ENCODE peak calls at places on chromosomes 7 and 10, in eight cellular contexts. One of them, this sample, is unnamed.

GRCh38 chr7:517848-518629 is 1.6 kb downstream of the PDGFA start:
- DNase-seq in B cell: no peak
- DNase-seq in CD4-positive, alpha-beta T cell: no peak
- DNase-seq in GM13977: no peak
- DNase-seq in HFFc6: peak
- DNase-seq in AG09319: no peak
- DNase-seq in H9: no peak
- DNase-seq in stomach: peak
- DNase-seq in this sample: no peak

GRCh38 chr7:32058017-32058416 is 12.2 kb downstream of the PDE1C start:
- DNase-seq in B cell: no peak
- DNase-seq in CD4-positive, alpha-beta T cell: no peak
- DNase-seq in GM13977: no peak
- DNase-seq in HFFc6: no peak
- DNase-seq in AG09319: no peak
- DNase-seq in H9: no peak
- DNase-seq in stomach: no peak
- DNase-seq in this sample: no peak

GRCh38 chr7:99108615-99109014 is 35.3 kb downstream of the SMURF1 start:
- DNase-seq in B cell: no peak
- DNase-seq in CD4-positive, alpha-beta T cell: no peak
- DNase-seq in GM13977: no peak
- DNase-seq in HFFc6: peak
- DNase-seq in AG09319: no peak
- DNase-seq in H9: no peak
- DNase-seq in stomach: no peak
- DNase-seq in this sample: no peak

GRCh38 chr10:3095373-3096139 is 28.2 kb downstream of the PFKP start:
- DNase-seq in B cell: no peak
- DNase-seq in CD4-positive, alpha-beta T cell: no peak
- DNase-seq in GM13977: peak
- DNase-seq in HFFc6: peak
- DNase-seq in AG09319: peak
- DNase-seq in H9: no peak
- DNase-seq in stomach: no peak
- DNase-seq in this sample: no peak

GRCh38 chr7:50508471-50508943 is 56.7 kb downstream of the DDC start:
- DNase-seq in B cell: no peak
- DNase-seq in CD4-positive, alpha-beta T cell: no peak
- DNase-seq in GM13977: no peak
- DNase-seq in HFFc6: no peak
- DNase-seq in AG09319: no peak
- DNase-seq in H9: no peak
- DNase-seq in stomach: no peak
- DNase-seq in this sample: no peak

GRCh38 chr7:23467281-23467680 is 3.0 kb downstream of the IGF2BP3 start:
- DNase-seq in B cell: no peak
- DNase-seq in CD4-positive, alpha-beta T cell: no peak
- DNase-seq in GM13977: no peak
- DNase-seq in HFFc6: no peak
- DNase-seq in AG09319: no peak
- DNase-seq in H9: no peak
- DNase-seq in stomach: no peak
- DNase-seq in this sample: no peak

GRCh38 chr7:151572136-151572535 is 52.4 kb upstream of the RHEB start:
- DNase-seq in B cell: no peak
- DNase-seq in CD4-positive, alpha-beta T cell: no peak
- DNase-seq in GM13977: no peak
- DNase-seq in HFFc6: no peak
- DNase-seq in AG09319: peak
- DNase-seq in H9: no peak
- DNase-seq in stomach: no peak
- DNase-seq in this sample: no peak

GRCh38 chr7:111650456-111650999 is 88.2 kb upstream of the IMMP2L start:
- DNase-seq in B cell: no peak
- DNase-seq in CD4-positive, alpha-beta T cell: no peak
- DNase-seq in GM13977: no peak
- DNase-seq in HFFc6: peak
- DNase-seq in AG09319: peak
- DNase-seq in H9: no peak
- DNase-seq in stomach: no peak
- DNase-seq in this sample: no peak

GRCh38 chr7:28263622-28264266 is 83.1 kb upstream of the JAZF1 start:
- DNase-seq in B cell: no peak
- DNase-seq in CD4-positive, alpha-beta T cell: no peak
- DNase-seq in GM13977: no peak
- DNase-seq in HFFc6: no peak
- DNase-seq in AG09319: no peak
- DNase-seq in H9: no peak
- DNase-seq in stomach: no peak
- DNase-seq in this sample: no peak

GRCh38 chr7:116258734-116259133 is 48.4 kb downstream of the TES start:
- DNase-seq in B cell: peak
- DNase-seq in CD4-positive, alpha-beta T cell: no peak
- DNase-seq in GM13977: peak
- DNase-seq in HFFc6: peak
- DNase-seq in AG09319: peak
- DNase-seq in H9: no peak
- DNase-seq in stomach: no peak
- DNase-seq in this sample: peak

GRCh38 chr10:131065673-131066331 is 245.7 kb downstream of the TCERG1L start:
- DNase-seq in B cell: no peak
- DNase-seq in CD4-positive, alpha-beta T cell: no peak
- DNase-seq in GM13977: no peak
- DNase-seq in HFFc6: no peak
- DNase-seq in AG09319: no peak
- DNase-seq in H9: peak
- DNase-seq in stomach: no peak
- DNase-seq in this sample: no peak

GRCh38 chr7:139960158-139960557 is 102.6 kb downstream of the PARP12 start:
- DNase-seq in B cell: no peak
- DNase-seq in CD4-positive, alpha-beta T cell: no peak
- DNase-seq in GM13977: no peak
- DNase-seq in HFFc6: no peak
- DNase-seq in AG09319: no peak
- DNase-seq in H9: no peak
- DNase-seq in stomach: no peak
- DNase-seq in this sample: no peak

GRCh38 chr10:32348297-32349198 is 1.6 kb upstream of the EPC1 start:
- DNase-seq in B cell: no peak
- DNase-seq in CD4-positive, alpha-beta T cell: no peak
- DNase-seq in GM13977: no peak
- DNase-seq in HFFc6: no peak
- DNase-seq in AG09319: no peak
- DNase-seq in H9: no peak
- DNase-seq in stomach: no peak
- DNase-seq in this sample: no peak

GRCh38 chr7:118467381-118467780 is 242.9 kb downstream of the ANKRD7 start:
- DNase-seq in B cell: no peak
- DNase-seq in CD4-positive, alpha-beta T cell: no peak
- DNase-seq in GM13977: no peak
- DNase-seq in HFFc6: no peak
- DNase-seq in AG09319: no peak
- DNase-seq in H9: no peak
- DNase-seq in stomach: no peak
- DNase-seq in this sample: no peak

GRCh38 chr10:64170791-64171190 is 649.6 kb downstream of the REEP3 start:
- DNase-seq in B cell: no peak
- DNase-seq in CD4-positive, alpha-beta T cell: no peak
- DNase-seq in GM13977: no peak
- DNase-seq in HFFc6: no peak
- DNase-seq in AG09319: no peak
- DNase-seq in H9: no peak
- DNase-seq in stomach: no peak
- DNase-seq in this sample: no peak

GRCh38 chr10:14220026-14220425 is 110.7 kb downstream of the FRMD4A start:
- DNase-seq in B cell: no peak
- DNase-seq in CD4-positive, alpha-beta T cell: no peak
- DNase-seq in GM13977: no peak
- DNase-seq in HFFc6: no peak
- DNase-seq in AG09319: no peak
- DNase-seq in H9: no peak
- DNase-seq in stomach: no peak
- DNase-seq in this sample: no peak

GRCh38 chr10:117568226-117568625 is 25.7 kb downstream of the EMX2 start:
- DNase-seq in B cell: no peak
- DNase-seq in CD4-positive, alpha-beta T cell: no peak
- DNase-seq in GM13977: no peak
- DNase-seq in HFFc6: no peak
- DNase-seq in AG09319: no peak
- DNase-seq in H9: no peak
- DNase-seq in stomach: no peak
- DNase-seq in this sample: no peak

GRCh38 chr7:711967-712600 is 14.4 kb upstream of the DNAAF5 start:
- DNase-seq in B cell: no peak
- DNase-seq in CD4-positive, alpha-beta T cell: no peak
- DNase-seq in GM13977: peak
- DNase-seq in HFFc6: no peak
- DNase-seq in AG09319: no peak
- DNase-seq in H9: no peak
- DNase-seq in stomach: no peak
- DNase-seq in this sample: no peak

DNA sequence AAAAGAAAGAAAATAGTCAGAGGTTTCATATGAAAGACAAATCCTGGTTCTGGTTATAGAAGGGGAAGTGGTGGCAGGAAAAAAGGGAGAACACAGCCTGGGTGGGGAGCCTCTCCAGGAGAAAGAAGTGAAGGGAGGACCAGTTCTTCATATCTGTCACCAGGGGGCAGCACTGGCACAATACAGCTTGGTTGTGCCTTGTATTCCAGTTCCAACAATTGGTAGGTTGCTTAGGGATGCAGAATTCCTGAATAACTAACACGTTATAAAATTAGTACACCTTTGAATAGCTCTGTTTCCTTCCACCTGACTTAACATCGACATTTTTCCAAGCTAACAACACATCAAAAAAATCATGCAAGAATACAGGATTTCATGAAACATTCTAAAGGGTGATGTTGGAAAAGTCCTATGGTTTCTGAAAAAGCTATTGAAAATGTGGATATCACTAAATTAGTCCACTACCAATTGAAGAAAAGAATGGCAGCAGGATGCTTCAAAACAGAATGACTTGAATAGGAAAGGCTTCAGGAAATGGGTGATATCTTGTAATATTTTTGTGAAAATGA is 52.9 kb downstream of the CYP26A1 start:
- DNase-seq in B cell: no peak
- DNase-seq in CD4-positive, alpha-beta T cell: no peak
- DNase-seq in GM13977: no peak
- DNase-seq in HFFc6: no peak
- DNase-seq in AG09319: no peak
- DNase-seq in H9: no peak
- DNase-seq in stomach: no peak
- DNase-seq in this sample: no peak
- TF ChIP-seq CTCF in B cell: peak
- TF ChIP-seq CTCF in CD4-positive, alpha-beta T cell: no peak
- TF ChIP-seq CTCF in GM13977: peak
- TF ChIP-seq CTCF in HFFc6: peak
- TF ChIP-seq CTCF in AG09319: peak
- TF ChIP-seq CTCF in H9: peak
- TF ChIP-seq CTCF in stomach: no peak
- TF ChIP-seq CTCF in this sample: no peak

GRCh38 chr10:1573334-1573969 is 163.9 kb downstream of the ADARB2 start:
- DNase-seq in B cell: no peak
- DNase-seq in CD4-positive, alpha-beta T cell: no peak
- DNase-seq in GM13977: no peak
- DNase-seq in HFFc6: no peak
- DNase-seq in AG09319: no peak
- DNase-seq in H9: no peak
- DNase-seq in stomach: no peak
- DNase-seq in this sample: no peak
- TF ChIP-seq CTCF in B cell: no peak
- TF ChIP-seq CTCF in CD4-positive, alpha-beta T cell: no peak
- TF ChIP-seq CTCF in GM13977: no peak
- TF ChIP-seq CTCF in HFFc6: no peak
- TF ChIP-seq CTCF in AG09319: no peak
- TF ChIP-seq CTCF in H9: no peak
- TF ChIP-seq CTCF in stomach: no peak
- TF ChIP-seq CTCF in this sample: no peak

GRCh38 chr10:33428706-33429105 is 94.2 kb upstream of the NRP1 start:
- DNase-seq in B cell: no peak
- DNase-seq in CD4-positive, alpha-beta T cell: no peak
- DNase-seq in GM13977: no peak
- DNase-seq in HFFc6: no peak
- DNase-seq in AG09319: no peak
- DNase-seq in H9: no peak
- DNase-seq in stomach: no peak
- DNase-seq in this sample: no peak
- TF ChIP-seq CTCF in B cell: no peak
- TF ChIP-seq CTCF in CD4-positive, alpha-beta T cell: no peak
- TF ChIP-seq CTCF in GM13977: no peak
- TF ChIP-seq CTCF in HFFc6: no peak
- TF ChIP-seq CTCF in AG09319: no peak
- TF ChIP-seq CTCF in H9: no peak
- TF ChIP-seq CTCF in stomach: no peak
- TF ChIP-seq CTCF in this sample: no peak

GRCh38 chr7:132739271-132739955 is 163.1 kb upstream of the PLXNA4 start:
- DNase-seq in B cell: no peak
- DNase-seq in CD4-positive, alpha-beta T cell: no peak
- DNase-seq in GM13977: no peak
- DNase-seq in HFFc6: peak
- DNase-seq in AG09319: peak
- DNase-seq in H9: no peak
- DNase-seq in stomach: no peak
- DNase-seq in this sample: no peak
- TF ChIP-seq CTCF in B cell: no peak
- TF ChIP-seq CTCF in CD4-positive, alpha-beta T cell: no peak
- TF ChIP-seq CTCF in GM13977: no peak
- TF ChIP-seq CTCF in HFFc6: no peak
- TF ChIP-seq CTCF in AG09319: no peak
- TF ChIP-seq CTCF in H9: no peak
- TF ChIP-seq CTCF in stomach: no peak
- TF ChIP-seq CTCF in this sample: no peak

This sample was measured in GM10248.